ENCODE peak calls at places on chromosome 7, in nine cellular contexts. W is right cardiac atrium, O is fibroblast of mammary gland, F is lower leg skin, N is astrocyte of the spinal cord, C is cardiac muscle cell, A is ELF-1, D is heart left ventricle, H is posterior cingulate gyrus. U is an unnamed sample.

GRCh38 chr7:12403287-12404181 is at the start of gene VWDE:
- DNase-seq in N (peak), D (peak), A (peak), W (peak), H (peak), F (no peak), C (peak), O (peak), U (no peak)

GRCh38 chr7:4964506-4964905 is 5.5 kb upstream of the MMD2 start:
- DNase-seq in W (no peak), A (no peak), N (no peak), F (no peak), O (no peak), C (no peak), D (no peak), H (no peak), U (peak)

GRCh38 chr7:93298671-93299070 is 66.5 kb downstream of the VPS50 start:
- DNase-seq in A (no peak), F (no peak), O (peak), W (no peak), D (no peak), C (peak), N (peak), H (no peak), U (no peak)

GRCh38 chr7:151852486-151853396 is 24.2 kb downstream of the PRKAG2 start:
- DNase-seq in W (no peak), A (no peak), D (no peak), O (no peak), C (no peak), N (no peak), F (no peak), H (no peak), U (no peak)

GRCh38 chr7:155358948-155359712 is 61.5 kb downstream of the INSIG1 start:
- DNase-seq in H (no peak), A (no peak), F (no peak), O (no peak), C (no peak), N (no peak), W (no peak), D (no peak), U (no peak)

GRCh38 chr7:143329471-143330170 is 13.7 kb downstream of the CLCN1 start:
- DNase-seq in N (no peak), D (no peak), H (no peak), A (no peak), C (no peak), W (no peak), F (no peak), O (no peak), U (no peak)

GRCh38 chr7:135798104-135798503 is 49.5 kb upstream of the FAM180A start:
- DNase-seq in O (no peak), H (no peak), D (no peak), F (no peak), A (no peak), N (no peak), W (no peak), C (no peak), U (no peak)

GRCh38 chr7:140161047-140161446 is 15.7 kb downstream of the KDM7A start:
- DNase-seq in N (no peak), D (no peak), F (no peak), O (no peak), W (no peak), A (no peak), C (no peak), H (no peak), U (no peak)

GRCh38 chr7:12162420-12163113 is 48.5 kb upstream of the TMEM106B start:
- DNase-seq in F (no peak), N (peak), H (no peak), D (no peak), W (no peak), C (peak), O (peak), A (no peak), U (no peak)

GRCh38 chr7:137386966-137387365 is 43.4 kb upstream of the PTN start:
- DNase-seq in D (no peak), O (no peak), C (no peak), N (no peak), H (no peak), F (no peak), W (no peak), A (no peak), U (no peak)

GRCh38 chr7:43694399-43694748 is 34.9 kb downstream of the COA1 start:
- DNase-seq in C (peak), H (no peak), N (peak), O (peak), D (no peak), A (no peak), W (no peak), F (no peak), U (no peak)

GRCh38 chr7:25632616-25633015 is 404.3 kb upstream of the NPVF start:
- DNase-seq in H (no peak), A (no peak), W (no peak), C (peak), N (no peak), F (no peak), D (no peak), O (no peak), U (no peak)

GRCh38 chr7:76201732-76202665 is at the start of gene SRRM3:
- DNase-seq in W (peak), N (peak), D (peak), O (peak), F (peak), C (peak), A (peak), H (peak), U (peak)

GRCh38 chr7:7820939-7821338 is 102.5 kb upstream of the RPA3 start:
- DNase-seq in N (no peak), W (no peak), C (no peak), A (no peak), F (no peak), O (peak), H (no peak), D (no peak), U (no peak)

GRCh38 chr7:128931965-128932861 is 5.5 kb upstream of the IRF5 start:
- DNase-seq in W (no peak), C (no peak), A (no peak), N (no peak), D (no peak), H (no peak), F (no peak), O (no peak), U (no peak)

GRCh38 chr7:79454325-79454960 is 976 bp upstream of the MAGI2 start:
- DNase-seq in O (peak), C (peak), H (peak), W (peak), F (no peak), D (peak), A (peak), N (no peak), U (peak)

GRCh38 chr7:75842836-75843446 is 29.3 kb upstream of the CCL24 start:
- DNase-seq in C (peak), W (no peak), O (peak), F (peak), H (no peak), N (peak), A (peak), D (no peak), U (peak)

GRCh38 chr7:5477723-5478531 is 54.3 kb upstream of the TNRC18 start:
- DNase-seq in N (no peak), D (no peak), H (no peak), A (peak), C (no peak), W (no peak), F (no peak), O (no peak), U (no peak)

GRCh38 chr7:35593896-35594295 is 101.0 kb downstream of the HERPUD2 start:
- DNase-seq in N (no peak), D (no peak), F (no peak), C (no peak), H (no peak), O (peak), W (no peak), A (peak), U (no peak)

GRCh38 chr7:19106308-19107141 is 10.9 kb downstream of the TWIST1 start:
- DNase-seq in N (peak), C (peak), H (no peak), W (no peak), O (peak), F (no peak), D (no peak), A (peak), U (no peak)

GRCh38 chr7:12107841-12108249 is 103.2 kb upstream of the TMEM106B start:
- DNase-seq in W (no peak), O (no peak), H (no peak), C (no peak), D (no peak), N (peak), A (no peak), F (no peak), U (no peak)

GRCh38 chr7:38311329-38311937 is 38.0 kb upstream of the TARP start:
- DNase-seq in H (peak), D (peak), N (no peak), C (peak), F (no peak), W (peak), O (no peak), A (no peak), U (peak)

GRCh38 chr7:101558742-101559325 is 70.3 kb downstream of the MYL10 start:
- DNase-seq in W (no peak), F (no peak), D (peak), A (no peak), C (no peak), O (no peak), H (peak), N (no peak), U (no peak)

GRCh38 chr7:21314954-21315353 is 112.9 kb upstream of the SP4 start:
- DNase-seq in H (no peak), O (no peak), D (no peak), C (no peak), A (no peak), W (no peak), F (no peak), N (no peak), U (no peak)

GRCh38 chr7:53521638-53522184 is 486.3 kb downstream of the POM121L12 start:
- DNase-seq in F (no peak), C (no peak), W (no peak), N (no peak), O (no peak), A (no peak), D (no peak), H (no peak), U (no peak)

GRCh38 chr7:56157238-56157790 is 41.1 kb upstream of the NUPR2 start:
- DNase-seq in N (no peak), A (no peak), D (no peak), F (no peak), W (no peak), C (no peak), H (no peak), O (no peak), U (no peak)

GRCh38 chr7:29265208-29265923 is 70.8 kb downstream of the CHN2 start:
- DNase-seq in N (peak), A (no peak), C (peak), H (no peak), F (peak), O (peak), W (peak), D (no peak), U (no peak)

GRCh38 chr7:38978474-38978873 is 765 bp downstream of the POU6F2 start:
- DNase-seq in O (no peak), F (no peak), W (no peak), D (no peak), H (no peak), N (no peak), A (peak), C (no peak), U (no peak)

GRCh38 chr7:38463277-38464224 is 167.6 kb downstream of the AMPH start:
- DNase-seq in C (peak), O (peak), N (peak), D (peak), H (peak), F (peak), W (peak), A (no peak), U (no peak)

GRCh38 chr7:3117488-3118228 is 74.0 kb upstream of the CARD11 start:
- DNase-seq in W (no peak), N (no peak), O (no peak), F (no peak), C (peak), H (no peak), D (no peak), A (no peak), U (peak)

GRCh38 chr7:117110480-117111315 is 157.4 kb downstream of the ST7 start:
- DNase-seq in H (no peak), C (no peak), D (no peak), N (no peak), F (no peak), W (no peak), A (peak), O (no peak), U (no peak)

GRCh38 chr7:149690688-149691446 is 82.5 kb downstream of the ZNF467 start:
- DNase-seq in O (peak), N (peak), A (peak), H (no peak), F (no peak), D (no peak), C (peak), W (peak), U (no peak)

GRCh38 chr7:155836216-155837125 is 24.2 kb upstream of the SHH start:
- DNase-seq in D (peak), O (no peak), W (no peak), F (no peak), N (no peak), A (no peak), H (no peak), C (no peak), U (no peak)